ENCODE peak calls at places on chromosomes 2 and 18, in ten cellular contexts. One of them, this sample, is unnamed.
A peak's percentile ranks its signal among the peaks of the same experiment; 100 is the strongest.

GRCh38 chr2:239157269-239157668 is 243.6 kb downstream of the HDAC4 start:
- DNase-seq in DMS79 treated with DMSO at 0.1 percent for 48 hours: no peak
- DNase-seq in glutamatergic neuron: peak; percentile 14
- DNase-seq in stimulated activated effector memory CD8-positive, alpha-beta T cell treated with anti-CD3 and anti-CD28 coated beads, Interleukin-12 subunit alpha, Interleukin-12 subunit beta, amount 100 ng/mL, for 72 hours: no peak
- DNase-seq in ACHN: no peak
- DNase-seq in H7: no peak
- DNase-seq in sigmoid colon: peak; percentile 59
- DNase-seq in SW480: no peak
- DNase-seq in T-helper 1 cell: no peak
- DNase-seq in HL-60: no peak
- DNase-seq in this sample: no peak

GRCh38 chr2:52532956-52533355 is 1234.6 kb upstream of the CHAC2 start:
- DNase-seq in HL-60: no peak
- DNase-seq in DMS79 treated with DMSO at 0.1 percent for 48 hours: no peak
- DNase-seq in T-helper 1 cell: no peak
- DNase-seq in H7: no peak
- DNase-seq in SW480: no peak
- DNase-seq in stimulated activated effector memory CD8-positive, alpha-beta T cell treated with anti-CD3 and anti-CD28 coated beads, Interleukin-12 subunit alpha, Interleukin-12 subunit beta, amount 100 ng/mL, for 72 hours: no peak
- DNase-seq in glutamatergic neuron: no peak
- DNase-seq in ACHN: no peak
- DNase-seq in sigmoid colon: no peak
- DNase-seq in this sample: no peak

GRCh38 chr2:71933467-71934319 is 214.0 kb downstream of the CYP26B1 start:
- DNase-seq in HL-60: no peak
- DNase-seq in sigmoid colon: no peak
- DNase-seq in DMS79 treated with DMSO at 0.1 percent for 48 hours: no peak
- DNase-seq in stimulated activated effector memory CD8-positive, alpha-beta T cell treated with anti-CD3 and anti-CD28 coated beads, Interleukin-12 subunit alpha, Interleukin-12 subunit beta, amount 100 ng/mL, for 72 hours: peak; percentile 20
- DNase-seq in ACHN: no peak
- DNase-seq in T-helper 1 cell: no peak
- DNase-seq in H7: peak; percentile 52
- DNase-seq in SW480: peak; percentile 49
- DNase-seq in glutamatergic neuron: no peak
- DNase-seq in this sample: no peak

GRCh38 chr2:190320696-190321095 is 1.1 kb upstream of the HIBCH start:
- DNase-seq in H7: no peak
- DNase-seq in T-helper 1 cell: no peak
- DNase-seq in ACHN: no peak
- DNase-seq in sigmoid colon: no peak
- DNase-seq in DMS79 treated with DMSO at 0.1 percent for 48 hours: no peak
- DNase-seq in glutamatergic neuron: no peak
- DNase-seq in HL-60: no peak
- DNase-seq in stimulated activated effector memory CD8-positive, alpha-beta T cell treated with anti-CD3 and anti-CD28 coated beads, Interleukin-12 subunit alpha, Interleukin-12 subunit beta, amount 100 ng/mL, for 72 hours: peak; percentile 76
- DNase-seq in SW480: no peak
- DNase-seq in this sample: no peak

GRCh38 chr18:950026-950631 is 45.5 kb downstream of the ADCYAP1 start:
- DNase-seq in sigmoid colon: no peak
- DNase-seq in H7: no peak
- DNase-seq in DMS79 treated with DMSO at 0.1 percent for 48 hours: no peak
- DNase-seq in T-helper 1 cell: no peak
- DNase-seq in stimulated activated effector memory CD8-positive, alpha-beta T cell treated with anti-CD3 and anti-CD28 coated beads, Interleukin-12 subunit alpha, Interleukin-12 subunit beta, amount 100 ng/mL, for 72 hours: no peak
- DNase-seq in ACHN: no peak
- DNase-seq in HL-60: no peak
- DNase-seq in SW480: no peak
- DNase-seq in glutamatergic neuron: no peak
- DNase-seq in this sample: no peak

GRCh38 chr2:231987088-231987788 is 25.7 kb downstream of the DIS3L2 start:
- DNase-seq in H7: no peak
- DNase-seq in SW480: no peak
- DNase-seq in sigmoid colon: no peak
- DNase-seq in stimulated activated effector memory CD8-positive, alpha-beta T cell treated with anti-CD3 and anti-CD28 coated beads, Interleukin-12 subunit alpha, Interleukin-12 subunit beta, amount 100 ng/mL, for 72 hours: no peak
- DNase-seq in T-helper 1 cell: no peak
- DNase-seq in glutamatergic neuron: no peak
- DNase-seq in DMS79 treated with DMSO at 0.1 percent for 48 hours: no peak
- DNase-seq in HL-60: no peak
- DNase-seq in ACHN: no peak
- DNase-seq in this sample: no peak

GRCh38 chr2:237488901-237489860 is 2.1 kb downstream of the MLPH start:
- DNase-seq in ACHN: peak; percentile 36
- DNase-seq in H7: peak; percentile 31
- DNase-seq in T-helper 1 cell: no peak
- DNase-seq in SW480: peak; percentile 76
- DNase-seq in glutamatergic neuron: no peak
- DNase-seq in stimulated activated effector memory CD8-positive, alpha-beta T cell treated with anti-CD3 and anti-CD28 coated beads, Interleukin-12 subunit alpha, Interleukin-12 subunit beta, amount 100 ng/mL, for 72 hours: no peak
- DNase-seq in DMS79 treated with DMSO at 0.1 percent for 48 hours: no peak
- DNase-seq in sigmoid colon: no peak
- DNase-seq in HL-60: no peak
- DNase-seq in this sample: no peak

GRCh38 chr2:151049746-151050145 is 211.9 kb downstream of the RBM43 start:
- DNase-seq in DMS79 treated with DMSO at 0.1 percent for 48 hours: no peak
- DNase-seq in H7: no peak
- DNase-seq in HL-60: no peak
- DNase-seq in stimulated activated effector memory CD8-positive, alpha-beta T cell treated with anti-CD3 and anti-CD28 coated beads, Interleukin-12 subunit alpha, Interleukin-12 subunit beta, amount 100 ng/mL, for 72 hours: no peak
- DNase-seq in T-helper 1 cell: no peak
- DNase-seq in SW480: no peak
- DNase-seq in glutamatergic neuron: no peak
- DNase-seq in sigmoid colon: no peak
- DNase-seq in ACHN: peak; percentile 33
- DNase-seq in this sample: no peak

GRCh38 chr2:134200024-134200423 is 53.8 kb upstream of the MGAT5 start:
- DNase-seq in HL-60: no peak
- DNase-seq in glutamatergic neuron: no peak
- DNase-seq in T-helper 1 cell: no peak
- DNase-seq in DMS79 treated with DMSO at 0.1 percent for 48 hours: no peak
- DNase-seq in ACHN: no peak
- DNase-seq in SW480: no peak
- DNase-seq in stimulated activated effector memory CD8-positive, alpha-beta T cell treated with anti-CD3 and anti-CD28 coated beads, Interleukin-12 subunit alpha, Interleukin-12 subunit beta, amount 100 ng/mL, for 72 hours: no peak
- DNase-seq in H7: no peak
- DNase-seq in sigmoid colon: no peak
- DNase-seq in this sample: no peak

GRCh38 chr2:157056200-157056676 is 201.3 kb upstream of the GALNT5 start:
- DNase-seq in DMS79 treated with DMSO at 0.1 percent for 48 hours: no peak
- DNase-seq in ACHN: no peak
- DNase-seq in stimulated activated effector memory CD8-positive, alpha-beta T cell treated with anti-CD3 and anti-CD28 coated beads, Interleukin-12 subunit alpha, Interleukin-12 subunit beta, amount 100 ng/mL, for 72 hours: no peak
- DNase-seq in H7: no peak
- DNase-seq in HL-60: no peak
- DNase-seq in T-helper 1 cell: no peak
- DNase-seq in sigmoid colon: no peak
- DNase-seq in SW480: peak; percentile 79
- DNase-seq in glutamatergic neuron: no peak
- DNase-seq in this sample: no peak

GRCh38 chr18:35939166-35939565 is 33.3 kb upstream of the RMP24 start:
- DNase-seq in HL-60: no peak
- DNase-seq in glutamatergic neuron: no peak
- DNase-seq in sigmoid colon: no peak
- DNase-seq in ACHN: no peak
- DNase-seq in H7: peak; percentile 67
- DNase-seq in DMS79 treated with DMSO at 0.1 percent for 48 hours: no peak
- DNase-seq in stimulated activated effector memory CD8-positive, alpha-beta T cell treated with anti-CD3 and anti-CD28 coated beads, Interleukin-12 subunit alpha, Interleukin-12 subunit beta, amount 100 ng/mL, for 72 hours: peak; percentile 37
- DNase-seq in SW480: no peak
- DNase-seq in T-helper 1 cell: no peak
- DNase-seq in this sample: no peak

GRCh38 chr2:170170281-170171035 is 7.5 kb upstream of the MYO3B start:
- DNase-seq in ACHN: no peak
- DNase-seq in glutamatergic neuron: peak; percentile 34
- DNase-seq in SW480: no peak
- DNase-seq in sigmoid colon: no peak
- DNase-seq in H7: no peak
- DNase-seq in DMS79 treated with DMSO at 0.1 percent for 48 hours: peak; percentile 60
- DNase-seq in T-helper 1 cell: no peak
- DNase-seq in HL-60: no peak
- DNase-seq in stimulated activated effector memory CD8-positive, alpha-beta T cell treated with anti-CD3 and anti-CD28 coated beads, Interleukin-12 subunit alpha, Interleukin-12 subunit beta, amount 100 ng/mL, for 72 hours: no peak
- DNase-seq in this sample: no peak

GRCh38 chr2:46275995-46276394 is 21.2 kb upstream of the EPAS1 start:
- DNase-seq in DMS79 treated with DMSO at 0.1 percent for 48 hours: no peak
- DNase-seq in SW480: no peak
- DNase-seq in HL-60: no peak
- DNase-seq in T-helper 1 cell: no peak
- DNase-seq in sigmoid colon: peak; percentile 74
- DNase-seq in H7: peak; percentile 87
- DNase-seq in stimulated activated effector memory CD8-positive, alpha-beta T cell treated with anti-CD3 and anti-CD28 coated beads, Interleukin-12 subunit alpha, Interleukin-12 subunit beta, amount 100 ng/mL, for 72 hours: no peak
- DNase-seq in ACHN: no peak
- DNase-seq in glutamatergic neuron: no peak
- DNase-seq in this sample: peak; percentile 34

GRCh38 chr2:171089489-171089888 is 71.2 kb downstream of the TLK1 start:
- DNase-seq in glutamatergic neuron: no peak
- DNase-seq in HL-60: no peak
- DNase-seq in DMS79 treated with DMSO at 0.1 percent for 48 hours: no peak
- DNase-seq in sigmoid colon: no peak
- DNase-seq in H7: no peak
- DNase-seq in stimulated activated effector memory CD8-positive, alpha-beta T cell treated with anti-CD3 and anti-CD28 coated beads, Interleukin-12 subunit alpha, Interleukin-12 subunit beta, amount 100 ng/mL, for 72 hours: no peak
- DNase-seq in T-helper 1 cell: no peak
- DNase-seq in SW480: no peak
- DNase-seq in ACHN: no peak
- DNase-seq in this sample: no peak

GRCh38 chr2:3608373-3609278 is 13.7 kb downstream of the COLEC11 start:
- DNase-seq in sigmoid colon: peak; percentile 58
- DNase-seq in glutamatergic neuron: no peak
- DNase-seq in T-helper 1 cell: no peak
- DNase-seq in H7: peak; percentile 29
- DNase-seq in SW480: no peak
- DNase-seq in HL-60: no peak
- DNase-seq in stimulated activated effector memory CD8-positive, alpha-beta T cell treated with anti-CD3 and anti-CD28 coated beads, Interleukin-12 subunit alpha, Interleukin-12 subunit beta, amount 100 ng/mL, for 72 hours: no peak
- DNase-seq in ACHN: no peak
- DNase-seq in DMS79 treated with DMSO at 0.1 percent for 48 hours: no peak
- DNase-seq in this sample: no peak

GRCh38 chr2:190781604-190782198 is 98.9 kb upstream of the GLS start:
- DNase-seq in stimulated activated effector memory CD8-positive, alpha-beta T cell treated with anti-CD3 and anti-CD28 coated beads, Interleukin-12 subunit alpha, Interleukin-12 subunit beta, amount 100 ng/mL, for 72 hours: no peak
- DNase-seq in HL-60: peak; percentile 28
- DNase-seq in ACHN: peak; percentile 75
- DNase-seq in SW480: peak; percentile 63
- DNase-seq in sigmoid colon: peak; percentile 71
- DNase-seq in glutamatergic neuron: peak; percentile 32
- DNase-seq in T-helper 1 cell: no peak
- DNase-seq in DMS79 treated with DMSO at 0.1 percent for 48 hours: peak; percentile 60
- DNase-seq in H7: peak; percentile 82
- DNase-seq in this sample: no peak

GRCh38 chr2:191150451-191151314 is at the start of gene STAT4:
- DNase-seq in glutamatergic neuron: peak; percentile 22
- DNase-seq in stimulated activated effector memory CD8-positive, alpha-beta T cell treated with anti-CD3 and anti-CD28 coated beads, Interleukin-12 subunit alpha, Interleukin-12 subunit beta, amount 100 ng/mL, for 72 hours: peak; percentile 89
- DNase-seq in ACHN: peak; percentile 75
- DNase-seq in DMS79 treated with DMSO at 0.1 percent for 48 hours: peak; percentile 79
- DNase-seq in sigmoid colon: peak; percentile 65
- DNase-seq in HL-60: no peak
- DNase-seq in SW480: peak; percentile 26
- DNase-seq in H7: peak; percentile 56
- DNase-seq in T-helper 1 cell: peak; percentile 65
- DNase-seq in this sample: peak; percentile 25

GRCh38 chr2:207600211-207600610 is 25.0 kb downstream of the METTL21A start:
- DNase-seq in T-helper 1 cell: no peak
- DNase-seq in stimulated activated effector memory CD8-positive, alpha-beta T cell treated with anti-CD3 and anti-CD28 coated beads, Interleukin-12 subunit alpha, Interleukin-12 subunit beta, amount 100 ng/mL, for 72 hours: no peak
- DNase-seq in DMS79 treated with DMSO at 0.1 percent for 48 hours: no peak
- DNase-seq in HL-60: no peak
- DNase-seq in ACHN: no peak
- DNase-seq in glutamatergic neuron: no peak
- DNase-seq in H7: no peak
- DNase-seq in SW480: no peak
- DNase-seq in sigmoid colon: no peak
- DNase-seq in this sample: no peak

GRCh38 chr2:31238906-31239841 is 5.2 kb downstream of the EHD3 start:
- DNase-seq in ACHN: no peak
- DNase-seq in DMS79 treated with DMSO at 0.1 percent for 48 hours: no peak
- DNase-seq in sigmoid colon: no peak
- DNase-seq in H7: no peak
- DNase-seq in stimulated activated effector memory CD8-positive, alpha-beta T cell treated with anti-CD3 and anti-CD28 coated beads, Interleukin-12 subunit alpha, Interleukin-12 subunit beta, amount 100 ng/mL, for 72 hours: no peak
- DNase-seq in T-helper 1 cell: no peak
- DNase-seq in glutamatergic neuron: no peak
- DNase-seq in HL-60: no peak
- DNase-seq in SW480: no peak
- DNase-seq in this sample: no peak

GRCh38 chr2:157159221-157159904 is 98.1 kb upstream of the GALNT5 start:
- DNase-seq in SW480: no peak
- DNase-seq in stimulated activated effector memory CD8-positive, alpha-beta T cell treated with anti-CD3 and anti-CD28 coated beads, Interleukin-12 subunit alpha, Interleukin-12 subunit beta, amount 100 ng/mL, for 72 hours: no peak
- DNase-seq in H7: no peak
- DNase-seq in T-helper 1 cell: no peak
- DNase-seq in glutamatergic neuron: no peak
- DNase-seq in sigmoid colon: no peak
- DNase-seq in HL-60: no peak
- DNase-seq in DMS79 treated with DMSO at 0.1 percent for 48 hours: no peak
- DNase-seq in ACHN: no peak
- DNase-seq in this sample: no peak

GRCh38 chr18:62976227-62976626 is 260.9 kb downstream of the PHLPP1 start:
- DNase-seq in stimulated activated effector memory CD8-positive, alpha-beta T cell treated with anti-CD3 and anti-CD28 coated beads, Interleukin-12 subunit alpha, Interleukin-12 subunit beta, amount 100 ng/mL, for 72 hours: no peak
- DNase-seq in SW480: peak; percentile 1
- DNase-seq in glutamatergic neuron: no peak
- DNase-seq in T-helper 1 cell: no peak
- DNase-seq in HL-60: no peak
- DNase-seq in H7: no peak
- DNase-seq in ACHN: no peak
- DNase-seq in sigmoid colon: no peak
- DNase-seq in DMS79 treated with DMSO at 0.1 percent for 48 hours: no peak
- DNase-seq in this sample: no peak

GRCh38 chr2:38528008-38528442 is 74.7 kb downstream of the HNRNPLL start:
- DNase-seq in stimulated activated effector memory CD8-positive, alpha-beta T cell treated with anti-CD3 and anti-CD28 coated beads, Interleukin-12 subunit alpha, Interleukin-12 subunit beta, amount 100 ng/mL, for 72 hours: peak; percentile 74
- DNase-seq in SW480: peak; percentile 73
- DNase-seq in T-helper 1 cell: no peak
- DNase-seq in H7: peak; percentile 89
- DNase-seq in sigmoid colon: no peak
- DNase-seq in DMS79 treated with DMSO at 0.1 percent for 48 hours: peak; percentile 57
- DNase-seq in glutamatergic neuron: peak; percentile 83
- DNase-seq in HL-60: no peak
- DNase-seq in ACHN: peak; percentile 35
- DNase-seq in this sample: no peak

GRCh38 chr2:179569834-179570233 is 291.6 kb downstream of the ZNF385B start:
- DNase-seq in stimulated activated effector memory CD8-positive, alpha-beta T cell treated with anti-CD3 and anti-CD28 coated beads, Interleukin-12 subunit alpha, Interleukin-12 subunit beta, amount 100 ng/mL, for 72 hours: no peak
- DNase-seq in HL-60: no peak
- DNase-seq in DMS79 treated with DMSO at 0.1 percent for 48 hours: no peak
- DNase-seq in sigmoid colon: no peak
- DNase-seq in glutamatergic neuron: no peak
- DNase-seq in T-helper 1 cell: no peak
- DNase-seq in SW480: no peak
- DNase-seq in H7: no peak
- DNase-seq in ACHN: no peak
- DNase-seq in this sample: no peak

GRCh38 chr2:98469862-98470544 is 25.3 kb downstream of the INPP4A start:
- DNase-seq in stimulated activated effector memory CD8-positive, alpha-beta T cell treated with anti-CD3 and anti-CD28 coated beads, Interleukin-12 subunit alpha, Interleukin-12 subunit beta, amount 100 ng/mL, for 72 hours: no peak
- DNase-seq in sigmoid colon: peak; percentile 57
- DNase-seq in HL-60: no peak
- DNase-seq in ACHN: peak; percentile 19
- DNase-seq in DMS79 treated with DMSO at 0.1 percent for 48 hours: no peak
- DNase-seq in H7: no peak
- DNase-seq in SW480: no peak
- DNase-seq in T-helper 1 cell: no peak
- DNase-seq in glutamatergic neuron: no peak
- DNase-seq in this sample: no peak

GRCh38 chr18:13626544-13626908 is 99.8 kb downstream of the FAM210A start:
- DNase-seq in ACHN: no peak
- DNase-seq in HL-60: no peak
- DNase-seq in SW480: no peak
- DNase-seq in sigmoid colon: no peak
- DNase-seq in H7: no peak
- DNase-seq in T-helper 1 cell: no peak
- DNase-seq in glutamatergic neuron: no peak
- DNase-seq in stimulated activated effector memory CD8-positive, alpha-beta T cell treated with anti-CD3 and anti-CD28 coated beads, Interleukin-12 subunit alpha, Interleukin-12 subunit beta, amount 100 ng/mL, for 72 hours: no peak
- DNase-seq in DMS79 treated with DMSO at 0.1 percent for 48 hours: no peak
- DNase-seq in this sample: no peak

GRCh38 chr2:97727296-97727695 is 13.9 kb downstream of the ZAP70 start:
- DNase-seq in SW480: no peak
- DNase-seq in stimulated activated effector memory CD8-positive, alpha-beta T cell treated with anti-CD3 and anti-CD28 coated beads, Interleukin-12 subunit alpha, Interleukin-12 subunit beta, amount 100 ng/mL, for 72 hours: no peak
- DNase-seq in T-helper 1 cell: no peak
- DNase-seq in H7: no peak
- DNase-seq in HL-60: no peak
- DNase-seq in glutamatergic neuron: no peak
- DNase-seq in sigmoid colon: no peak
- DNase-seq in ACHN: no peak
- DNase-seq in DMS79 treated with DMSO at 0.1 percent for 48 hours: no peak
- DNase-seq in this sample: no peak

GRCh38 chr2:106664669-106665068 is 177.5 kb downstream of the CD8B2 start:
- DNase-seq in ACHN: no peak
- DNase-seq in T-helper 1 cell: no peak
- DNase-seq in HL-60: peak; percentile 34
- DNase-seq in DMS79 treated with DMSO at 0.1 percent for 48 hours: no peak
- DNase-seq in stimulated activated effector memory CD8-positive, alpha-beta T cell treated with anti-CD3 and anti-CD28 coated beads, Interleukin-12 subunit alpha, Interleukin-12 subunit beta, amount 100 ng/mL, for 72 hours: no peak
- DNase-seq in H7: no peak
- DNase-seq in sigmoid colon: no peak
- DNase-seq in SW480: no peak
- DNase-seq in glutamatergic neuron: no peak
- DNase-seq in this sample: no peak